ENCODE peak calls at places on chromosomes 2 and 18, in eight cellular contexts. Y, B, D, C, V, O, E and G are unnamed samples.

GRCh38 chr2:10303174-10303633 is 500 bp downstream of the HPCAL1 start:
- DNase-seq in V (no peak), D (no peak), B (no peak), C (no peak), Y (no peak), O (peak; percentile 41), E (no peak), G (no peak)

GRCh38 chr18:48896875-48897511 is 53.8 kb downstream of the SMAD7 start:
- DNase-seq in C (no peak), O (peak; percentile 63), D (peak; percentile 34), B (peak; percentile 64), E (peak; percentile 78), V (peak; percentile 67), Y (no peak), G (no peak)

GRCh38 chr2:18001671-18002070 is 123.2 kb downstream of the KCNS3 start:
- DNase-seq in D (no peak), Y (no peak), C (no peak), B (no peak), E (no peak), V (peak; percentile 6), O (no peak), G (no peak)

GRCh38 chr2:157785200-157785599 is 90.9 kb downstream of the ACVR1 start:
- DNase-seq in O (no peak), C (no peak), E (peak; percentile 33), B (no peak), Y (no peak), D (no peak), V (peak; percentile 13), G (no peak)

GRCh38 chr2:152336103-152336853 is 1.3 kb downstream of the FMNL2 start:
- DNase-seq in Y (peak; percentile 26), C (no peak), E (peak; percentile 55), D (peak; percentile 61), B (peak; percentile 62), V (peak; percentile 52), O (peak; percentile 58), G (no peak)

GRCh38 chr18:3266062-3266608 is 4.2 kb downstream of the MYL12B start:
- DNase-seq in Y (no peak), V (no peak), E (no peak), C (no peak), O (no peak), D (no peak), B (peak; percentile 36), G (no peak)

GRCh38 chr2:49973917-49974368 is 819.6 kb upstream of the FSHR start:
- DNase-seq in D (peak; percentile 24), V (peak; percentile 64), C (no peak), E (peak; percentile 49), Y (peak; percentile 57), B (peak; percentile 39), O (peak; percentile 45), G (peak; percentile 29)

GRCh38 chr2:12931211-12931844 is 214.6 kb downstream of the TRIB2 start:
- DNase-seq in B (no peak), D (no peak), Y (no peak), O (no peak), C (peak; percentile 45), E (no peak), V (peak; percentile 19), G (no peak)

GRCh38 chr2:80288576-80288975 is 16.0 kb downstream of the LRRTM1 start:
- DNase-seq in B (no peak), O (no peak), E (no peak), Y (no peak), D (no peak), V (no peak), C (no peak), G (no peak)

GRCh38 chr2:197174539-197175094 is 136.0 kb downstream of the ANKRD44 start:
- DNase-seq in C (no peak), B (no peak), O (no peak), E (no peak), V (no peak), D (no peak), Y (no peak), G (no peak)

GRCh38 chr2:118371500-118371899 is 283.2 kb downstream of the INSIG2 start:
- DNase-seq in D (no peak), O (no peak), E (no peak), C (peak; percentile 51), B (no peak), Y (peak; percentile 48), V (peak; percentile 44), G (no peak)

GRCh38 chr2:189142893-189143759 is 36.4 kb downstream of the COL5A2 start:
- DNase-seq in B (no peak), V (peak; percentile 80), E (no peak), C (peak; percentile 34), Y (peak; percentile 39), O (peak; percentile 48), D (no peak), G (no peak)

GRCh38 chr2:66430906-66431619 is 3.9 kb upstream of the MEIS1 start:
- DNase-seq in D (no peak), O (no peak), E (no peak), Y (no peak), B (no peak), C (no peak), V (no peak), G (no peak)

GRCh38 chr2:36886664-36887063 is 79.7 kb downstream of the STRN start:
- DNase-seq in O (no peak), Y (no peak), D (no peak), B (no peak), E (no peak), C (peak; percentile 21), V (no peak), G (no peak)

GRCh38 chr2:160407393-160408204 is 86.0 kb downstream of the RBMS1 start:
- DNase-seq in E (peak; percentile 54), O (peak; percentile 53), Y (peak; percentile 56), B (peak; percentile 70), V (peak; percentile 59), D (no peak), C (peak; percentile 57), G (peak; percentile 31)

GRCh38 chr2:55358451-55358850 is 61.2 kb downstream of the CCDC88A start:
- DNase-seq in O (no peak), E (no peak), D (no peak), C (no peak), B (no peak), V (no peak), Y (no peak), G (no peak)

GRCh38 chr18:23956483-23956882 is 58.1 kb upstream of the TTC39C start:
- DNase-seq in V (no peak), C (no peak), O (no peak), D (no peak), E (no peak), B (no peak), Y (no peak), G (no peak)

GRCh38 chr2:96691022-96691612 is 48.6 kb downstream of the FER1L5 start:
- DNase-seq in C (no peak), V (no peak), B (no peak), E (no peak), D (no peak), O (no peak), Y (no peak), G (no peak)

GRCh38 chr2:64124168-64124567 is 20.1 kb downstream of the PELI1 start:
- DNase-seq in O (no peak), B (no peak), D (no peak), E (no peak), C (no peak), Y (no peak), V (no peak), G (no peak)

GRCh38 chr18:74994502-74995403 is 214.2 kb downstream of the PTGR3 start:
- DNase-seq in D (no peak), Y (no peak), C (no peak), V (no peak), B (no peak), O (no peak), E (no peak), G (no peak)

GRCh38 chr18:72197598-72197997 is 346.5 kb downstream of the CBLN2 start:
- DNase-seq in V (no peak), C (no peak), B (no peak), D (no peak), O (no peak), Y (no peak), E (no peak), G (no peak)

GRCh38 chr18:374735-375168 is 106.9 kb upstream of the THOC1 start:
- DNase-seq in E (no peak), Y (no peak), V (no peak), O (no peak), D (peak; percentile 18), C (peak; percentile 16), B (no peak), G (no peak)

GRCh38 chr2:100208375-100208774 is 66.0 kb upstream of the AFF3 start:
- DNase-seq in V (no peak), E (no peak), D (no peak), C (peak; percentile 2), Y (no peak), B (no peak), O (no peak), G (no peak)

DNA sequence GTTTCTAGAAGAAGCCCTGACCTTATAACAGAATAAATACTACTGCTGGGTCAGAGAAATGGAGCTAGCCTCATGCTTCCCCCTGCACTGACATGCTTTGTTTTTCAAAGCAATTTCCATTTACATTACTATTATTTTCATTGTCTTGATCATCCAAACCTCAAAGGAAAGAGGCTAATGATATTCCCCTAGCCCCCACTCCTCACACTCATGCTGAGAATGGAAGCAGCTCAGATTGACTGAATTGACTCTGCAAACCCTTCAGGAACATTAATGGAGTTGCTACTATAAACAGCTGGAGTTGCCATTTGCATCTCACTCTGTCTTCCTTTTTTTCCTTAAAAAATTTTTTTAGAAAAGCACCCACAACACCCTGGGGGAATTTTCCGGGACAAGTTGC is 103.1 kb upstream of the OSR1 start:
- DNase-seq in D (no peak), B (no peak), O (no peak), Y (no peak), V (no peak), C (no peak), E (no peak), G (no peak)
- H3K4me3 ChIP-seq in D (no peak overlapping the region), B (no peak overlapping the region), O (no peak overlapping the region), Y (no peak overlapping the region), V (no peak overlapping the region), C (no peak overlapping the region), E (no peak overlapping the region), G (no peak overlapping the region)

GRCh38 chr2:23208339-23208738 is 176.6 kb upstream of the KLHL29 start:
- DNase-seq in E (no peak), C (no peak), V (no peak), D (no peak), B (no peak), Y (no peak), O (no peak), G (no peak)
- H3K4me3 ChIP-seq in E (no peak overlapping the region), C (no peak overlapping the region), V (no peak overlapping the region), D (no peak overlapping the region), B (no peak overlapping the region), Y (no peak overlapping the region), O (no peak overlapping the region), G (no peak overlapping the region)

GRCh38 chr2:209772316-209772715 is 684 bp downstream of the UNC80 start:
- DNase-seq in E (no peak), Y (no peak), C (no peak), B (no peak), O (no peak), D (no peak), V (no peak), G (no peak)
- H3K4me3 ChIP-seq in E (no peak overlapping the region), Y (peak overlapping the region; percentile 74), C (no peak overlapping the region), B (no peak overlapping the region), O (no peak overlapping the region), D (no peak overlapping the region), V (peak overlapping the region; percentile 33), G (peak overlapping the region; percentile 45)

DNA sequence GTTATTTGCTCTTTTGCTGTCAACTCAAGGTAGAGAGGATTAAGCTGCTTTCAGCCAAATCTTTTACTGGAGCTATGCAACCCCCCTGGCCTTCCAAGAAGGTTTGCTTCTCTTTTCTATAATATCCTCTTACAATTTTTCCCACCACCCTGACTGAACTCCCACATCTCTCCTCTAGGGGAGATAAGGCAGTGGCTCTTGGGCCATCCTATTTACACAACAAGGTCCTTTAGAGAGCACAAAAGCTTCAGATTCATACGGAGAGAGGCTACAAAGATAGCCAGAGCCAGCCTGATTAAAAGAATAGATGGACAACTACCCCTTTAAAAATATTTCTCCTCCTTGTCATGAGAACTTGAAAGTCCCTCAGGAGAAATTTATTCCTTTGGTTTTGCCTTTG is 95.7 kb downstream of the TPGS2 start:
- DNase-seq in Y (no peak), B (no peak), C (no peak), O (no peak), D (no peak), V (no peak), E (no peak), G (no peak)
- H3K4me3 ChIP-seq in Y (no peak overlapping the region), B (no peak overlapping the region), C (no peak overlapping the region), O (no peak overlapping the region), D (no peak overlapping the region), V (no peak overlapping the region), E (no peak overlapping the region), G (no peak overlapping the region)